ENCODE peak calls at places on chromosomes 16 and 17, in eight cellular contexts. Q is thoracic aorta; U is dermis microvascular lymphatic vessel endothelial cell; N is GM04503; T is activated CD4-positive, alpha-beta T cell treated with anti-CD3 and anti-CD28 coated beads, Interleukin-2, amount 50 U/mL, for 4 hours; K is stimulated activated CD8-positive, alpha-beta memory T cell treated with anti-CD3 and anti-CD28 coated beads, Interleukin-2, amount 100 ng/mL, for 48 hours; L is CD4-positive, alpha-beta T cell; Y is mesendoderm. Z is an unnamed sample.

GRCh38 chr16:88599092-88599733 is 29.0 kb downstream of the ZC3H18 start:
- DNase-seq in U (no peak), T (no peak), Y (no peak), N (no peak), Q (peak), L (no peak), K (no peak), Z (no peak)

GRCh38 chr17:81436294-81436849 is 41.1 kb downstream of the BAHCC1 start:
- DNase-seq in Y (no peak), L (no peak), U (no peak), T (no peak), Q (no peak), N (no peak), K (no peak), Z (no peak)

GRCh38 chr17:79981090-79981489 is 54.6 kb downstream of the TBC1D16 start:
- DNase-seq in Y (no peak), Q (no peak), N (no peak), T (no peak), L (no peak), U (no peak), K (no peak), Z (no peak)

GRCh38 chr16:47873434-47873833 is 282.4 kb downstream of the ABCC12 start:
- DNase-seq in Y (no peak), L (no peak), U (no peak), Q (no peak), T (no peak), N (no peak), K (no peak), Z (no peak)

GRCh38 chr17:81348097-81349055 is 46.9 kb upstream of the BAHCC1 start:
- DNase-seq in T (no peak), Q (no peak), K (no peak), U (no peak), N (no peak), Y (no peak), L (no peak), Z (no peak)

GRCh38 chr16:568401-569258 is 1.1 kb upstream of the PIGQ start:
- DNase-seq in N (no peak), Y (no peak), L (no peak), K (no peak), T (no peak), Q (no peak), U (no peak), Z (no peak)

GRCh38 chr16:55643161-55643970 is 12.4 kb upstream of the SLC6A2 start:
- DNase-seq in N (no peak), Q (no peak), K (no peak), Y (no peak), T (no peak), L (no peak), U (no peak), Z (no peak)

GRCh38 chr16:85149776-85150175 is 37.5 kb upstream of the CIBAR2 start:
- DNase-seq in Q (no peak), U (no peak), N (no peak), Y (no peak), K (no peak), T (no peak), L (no peak), Z (no peak)

Z was measured in GM12892.